ENCODE peak calls at places on chromosomes 6 and 20, in seven cellular contexts. P, W, E, G, Q, K and M are unnamed samples.
A peak's percentile ranks its signal among the peaks of the same experiment; 100 is the strongest.

GRCh38 chr20:17843246-17844132 is 125.1 kb downstream of the SNX5 start:
- DNase-seq in G (peak; percentile 98), W (no peak), P (peak; percentile 78), E (peak; percentile 54), K (no peak), Q (no peak), M (peak; percentile 80)

GRCh38 chr6:134945045-134945444 is 4.9 kb downstream of the ALDH8A1 start:
- DNase-seq in K (no peak), P (no peak), G (no peak), Q (no peak), E (no peak), W (no peak), M (no peak)

GRCh38 chr6:148800535-148800934 is 53.7 kb downstream of the UST start:
- DNase-seq in G (peak; percentile 57), Q (no peak), P (no peak), W (no peak), E (no peak), K (no peak), M (no peak)

GRCh38 chr6:155245871-155246270 is 17.9 kb upstream of the CLDN20 start:
- DNase-seq in P (no peak), Q (no peak), K (no peak), W (no peak), E (no peak), G (no peak), M (no peak)

GRCh38 chr6:38867726-38868125 is 152.6 kb downstream of the DNAH8 start:
- DNase-seq in P (no peak), G (no peak), K (no peak), E (no peak), W (no peak), Q (no peak), M (no peak)

GRCh38 chr6:112939543-112939942 is 592.4 kb downstream of the RFPL4B start:
- DNase-seq in G (no peak), K (no peak), E (no peak), Q (no peak), W (peak; percentile 93), P (no peak), M (no peak)

GRCh38 chr6:26322645-26323482 is 42.1 kb upstream of the BTN3A2 start:
- DNase-seq in P (peak; percentile 96), G (peak; percentile 97), K (peak; percentile 56), W (no peak), Q (no peak), E (no peak), M (peak; percentile 69)

GRCh38 chr20:44464514-44464913 is 11.2 kb upstream of the TTPAL start:
- DNase-seq in Q (no peak), E (no peak), P (no peak), G (peak; percentile 25), W (no peak), K (no peak), M (no peak)

GRCh38 chr6:38173909-38174308 is 354.4 kb downstream of the ZFAND3 start:
- DNase-seq in W (no peak), P (no peak), G (no peak), E (no peak), Q (no peak), K (no peak), M (no peak)

GRCh38 chr6:32980488-32981038 is 12.2 kb downstream of the BRD2 start:
- DNase-seq in G (no peak), P (no peak), Q (no peak), W (no peak), K (no peak), E (no peak), M (no peak)

GRCh38 chr20:50958733-50959542 is at the start of gene MOCS3:
- DNase-seq in W (peak; percentile 87), K (peak; percentile 72), G (peak; percentile 96), P (no peak), Q (peak; percentile 74), E (peak; percentile 69), M (peak; percentile 91)

GRCh38 chr20:46423882-46424482 is 17.6 kb upstream of the ELMO2 start:
- DNase-seq in P (no peak), G (peak; percentile 47), K (no peak), Q (no peak), W (no peak), E (no peak), M (no peak)

GRCh38 chr20:15475483-15475882 is 1097.8 kb downstream of the KIF16B start:
- DNase-seq in W (peak; percentile 70), E (peak; percentile 33), K (no peak), P (no peak), G (no peak), Q (no peak), M (no peak)

GRCh38 chr20:35226775-35227681 is 538 bp downstream of the MMP24 start:
- DNase-seq in E (peak; percentile 20), Q (peak; percentile 29), W (peak; percentile 17), K (peak; percentile 18), G (peak; percentile 34), P (no peak), M (no peak)

GRCh38 chr6:34922177-34922663 is 33.2 kb downstream of the ANKS1A start:
- DNase-seq in P (peak; percentile 49), W (no peak), Q (no peak), G (peak; percentile 89), K (no peak), E (no peak), M (no peak)

GRCh38 chr20:401682-402495 is 6.2 kb upstream of the RBCK1 start:
- DNase-seq in Q (no peak), W (no peak), E (no peak), P (peak; percentile 78), G (peak; percentile 70), K (no peak), M (no peak)

GRCh38 chr6:100099189-100100074 is 105.4 kb upstream of the MCHR2 start:
- DNase-seq in P (no peak), Q (no peak), G (peak; percentile 58), W (peak; percentile 45), K (no peak), E (no peak), M (no peak)

GRCh38 chr20:62485062-62485700 is 9.4 kb upstream of the GATA5 start:
- DNase-seq in Q (no peak), W (no peak), G (peak; percentile 20), E (no peak), P (no peak), K (no peak), M (no peak)

GRCh38 chr20:17896771-17897369 is 71.7 kb downstream of the SNX5 start:
- DNase-seq in G (peak; percentile 11), Q (no peak), P (no peak), E (no peak), K (no peak), W (no peak), M (no peak)

GRCh38 chr6:74755748-74756147 is 450.1 kb downstream of the COL12A1 start:
- DNase-seq in W (no peak), Q (no peak), E (no peak), P (no peak), K (no peak), G (no peak), M (no peak)

GRCh38 chr20:50558483-50558925 is 48.3 kb downstream of the PTPN1 start:
- DNase-seq in E (no peak), Q (no peak), G (peak; percentile 85), W (no peak), P (peak; percentile 100), K (no peak), M (no peak)

GRCh38 chr6:159060107-159060506 is 15.3 kb upstream of the TAGAP start:
- DNase-seq in Q (no peak), W (no peak), G (no peak), E (no peak), K (no peak), P (no peak), M (no peak)